ENCODE peak calls at places on chromosomes 3 and 15, in five cellular contexts. A is A549, U is heart left ventricle, L is OCI-LY7, X is fibroblast of lung. P is an unnamed sample.

GRCh38 chr3:111616417-111617105 is 21.4 kb upstream of the ZBED2 start:
- DNase-seq in A (peak), U (no peak), L (peak), X (no peak), P (no peak)

GRCh38 chr15:97461212-97461611 is 499.3 kb upstream of the ARRDC4 start:
- DNase-seq in A (no peak), U (no peak), L (no peak), X (peak), P (peak)

GRCh38 chr3:5057857-5058324 is 64.2 kb upstream of the ARL8B start:
- DNase-seq in A (peak), U (peak), L (peak), X (peak), P (peak)

GRCh38 chr15:78177447-78177873 is 28.3 kb downstream of the IDH3A start:
- DNase-seq in A (peak), U (peak), L (peak), X (peak), P (no peak)

GRCh38 chr3:193350744-193351143 is 27.8 kb downstream of the ATP13A5 start:
- DNase-seq in A (no peak), U (no peak), L (no peak), X (no peak), P (no peak)

GRCh38 chr15:60928210-60928609 is 300.9 kb downstream of the RORA start:
- DNase-seq in A (no peak), U (no peak), L (no peak), X (no peak), P (no peak)

GRCh38 chr3:197899833-197900478 is 50.0 kb upstream of the RPL35A start:
- DNase-seq in A (no peak), U (no peak), L (no peak), X (no peak), P (no peak)

GRCh38 chr3:142852009-142852408 is 36.9 kb downstream of the PCOLCE2 start:
- DNase-seq in A (no peak), U (no peak), L (no peak), X (no peak), P (no peak)

GRCh38 chr3:51568041-51568440 is 29.5 kb downstream of the RAD54L2 start:
- DNase-seq in A (no peak), U (no peak), L (no peak), X (no peak), P (no peak)

GRCh38 chr15:48392356-48392755 is 61.1 kb downstream of the DUT start:
- DNase-seq in A (no peak), U (peak), L (no peak), X (peak), P (no peak)

GRCh38 chr3:16912400-16913263 is 27.9 kb downstream of the PLCL2 start:
- DNase-seq in A (no peak), U (no peak), L (peak), X (no peak), P (no peak)

DNA sequence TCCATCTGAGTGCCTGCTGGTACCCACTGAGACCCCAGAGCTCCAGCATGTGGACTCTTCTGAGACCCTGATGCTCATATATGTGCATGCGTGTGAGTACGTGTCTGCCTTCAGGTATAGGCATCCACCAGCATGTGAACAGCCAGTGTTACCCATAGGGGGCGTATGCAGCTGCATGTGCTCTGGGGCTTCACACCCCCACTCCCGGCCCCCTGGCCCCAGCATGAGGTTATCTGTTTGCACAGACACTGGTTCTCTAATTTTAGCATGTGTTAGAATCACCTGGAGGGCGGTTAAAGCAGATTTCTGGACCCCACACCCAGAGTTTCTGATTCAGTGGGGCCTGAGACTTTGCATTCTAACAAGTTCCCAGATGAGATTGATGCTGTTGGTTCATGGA is 824 bp upstream of the CILP start:
- DNase-seq in A (peak), U (no peak), L (peak), X (no peak), P (no peak)
- H3K4me3 ChIP-seq in A (no peak), U (no peak), L (no peak), X (no peak), P (no peak)

DNA sequence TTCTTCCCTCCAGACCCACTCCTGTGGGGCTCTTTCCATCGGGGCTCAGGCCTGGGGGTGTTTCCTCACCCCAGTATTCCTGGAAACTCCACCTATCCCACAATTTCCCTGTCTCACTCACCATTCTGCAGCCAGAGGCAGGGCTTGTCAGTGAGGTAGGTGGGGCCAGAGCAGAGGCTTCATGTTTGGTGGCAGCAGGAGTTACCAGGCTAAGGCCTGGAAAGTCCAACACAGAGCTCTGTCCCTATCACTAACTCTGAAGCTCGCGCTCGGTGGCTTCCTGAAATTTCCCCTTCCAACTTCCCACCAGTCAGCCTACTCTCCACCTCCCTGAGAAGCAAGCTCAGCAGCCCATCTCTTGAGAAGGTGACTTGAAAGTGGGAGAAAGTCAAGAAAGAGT is 44.2 kb downstream of the CDC25A start:
- DNase-seq in A (no peak), U (no peak), L (no peak), X (no peak), P (no peak)
- TF ChIP-seq CTCF in A (no peak), U (no peak), L (no peak), X (no peak), P (no peak)

DNA sequence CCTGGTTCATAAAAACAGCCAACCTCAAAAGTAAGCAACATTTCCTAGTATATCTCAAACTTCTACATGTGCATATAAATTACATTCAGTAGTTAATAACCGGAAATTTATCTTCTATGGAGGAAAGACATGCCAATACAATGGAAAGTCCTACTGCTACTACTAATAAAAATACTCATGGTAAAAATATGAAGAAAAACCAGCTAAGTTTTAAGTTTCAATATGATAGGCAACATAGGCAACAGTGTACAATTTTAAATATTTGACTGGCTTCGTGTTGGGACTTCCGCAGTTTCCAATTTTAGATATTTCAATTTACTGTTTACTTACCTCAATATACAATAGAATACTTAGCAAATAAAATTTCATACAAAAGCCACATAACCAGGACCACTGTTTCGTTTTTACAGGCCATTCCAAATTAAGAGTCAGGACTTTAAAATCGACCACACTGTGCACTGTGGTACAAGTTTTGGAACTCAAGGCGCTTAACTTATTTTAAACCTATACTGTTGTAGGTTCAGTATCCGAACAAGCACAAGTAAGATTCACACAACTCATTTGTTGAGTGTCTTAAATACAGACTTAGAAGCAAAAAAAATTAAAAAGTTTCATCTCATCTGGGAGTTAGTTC is 2.9 kb downstream of the NAA50 start:
- DNase-seq in A (no peak), U (no peak), L (peak), X (no peak), P (no peak)
- H3K4me3 ChIP-seq in A (no peak), U (no peak), L (peak), X (peak), P (no peak)

GRCh38 chr3:126156468-126156867 is 23.9 kb downstream of the ALDH1L1 start:
- DNase-seq in A (peak), U (no peak), L (peak), X (no peak), P (no peak)

GRCh38 chr3:126155819-126156218 is 24.6 kb downstream of the ALDH1L1 start:
- DNase-seq in A (no peak), U (no peak), L (no peak), X (no peak), P (no peak)

GRCh38 chr3:126158016-126158911 is 22.1 kb downstream of the ALDH1L1 start:
- DNase-seq in A (no peak), U (no peak), L (no peak), X (no peak), P (no peak)

GRCh38 chr3:126158912-126159227 is 21.5 kb downstream of the ALDH1L1 start:
- DNase-seq in A (no peak), U (no peak), L (no peak), X (no peak), P (no peak)

GRCh38 chr3:126157083-126157768 is 23.2 kb downstream of the ALDH1L1 start:
- DNase-seq in A (no peak), U (no peak), L (no peak), X (no peak), P (no peak)
- TF ChIP-seq CTCF in A (no peak), U (no peak), L (no peak), X (no peak), P (no peak)

GRCh38 chr15:85622432-85622831 is 172.3 kb downstream of the KLHL25 start:
- DNase-seq in A (no peak), U (no peak), L (no peak), X (peak), P (no peak)

GRCh38 chr15:85620321-85621044 is 174.2 kb downstream of the KLHL25 start:
- DNase-seq in A (no peak), U (no peak), L (no peak), X (peak), P (no peak)

GRCh38 chr15:85618956-85619491 is 175.7 kb downstream of the KLHL25 start:
- DNase-seq in A (peak), U (peak), L (no peak), X (peak), P (no peak)

GRCh38 chr15:85623648-85624047 is 171.1 kb downstream of the KLHL25 start:
- DNase-seq in A (no peak), U (no peak), L (no peak), X (peak), P (no peak)

GRCh38 chr15:85621096-85621495 is 173.6 kb downstream of the KLHL25 start:
- DNase-seq in A (no peak), U (no peak), L (no peak), X (no peak), P (no peak)
- H3K4me3 ChIP-seq in A (no peak), U (peak), L (no peak), X (peak), P (no peak)

DNA sequence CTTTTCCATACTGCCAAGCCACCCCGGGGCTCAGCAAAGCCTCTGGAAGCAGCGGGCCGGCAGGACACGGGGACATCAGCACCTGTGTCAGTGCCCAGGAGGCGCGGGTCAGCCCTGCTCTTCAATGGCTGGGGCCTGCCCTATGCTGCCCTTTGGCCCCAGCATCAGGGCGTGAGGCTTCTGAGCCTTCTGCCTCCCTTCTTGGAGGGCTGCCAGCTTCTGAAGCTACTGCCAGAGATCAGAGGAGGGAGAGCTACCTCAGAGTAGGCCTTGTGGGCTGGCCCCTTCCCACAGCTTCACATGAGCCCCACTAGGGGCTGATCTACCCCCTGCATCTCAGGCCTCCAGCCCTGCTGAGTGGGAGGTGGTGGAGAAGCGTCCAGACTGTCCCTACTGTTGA is 13.0 kb upstream of the TMEM115 start:
- DNase-seq in A (no peak), U (no peak), L (no peak), X (no peak), P (no peak)
- TF ChIP-seq CTCF in A (no peak), U (no peak), L (no peak), X (no peak), P (no peak)

GRCh38 chr3:178255315-178255714 is 280.9 kb upstream of the KCNMB2 start:
- DNase-seq in A (no peak), U (no peak), L (no peak), X (no peak), P (no peak)
- H3K4me3 ChIP-seq in A (no peak), U (no peak), L (no peak), X (no peak), P (no peak)

DNA sequence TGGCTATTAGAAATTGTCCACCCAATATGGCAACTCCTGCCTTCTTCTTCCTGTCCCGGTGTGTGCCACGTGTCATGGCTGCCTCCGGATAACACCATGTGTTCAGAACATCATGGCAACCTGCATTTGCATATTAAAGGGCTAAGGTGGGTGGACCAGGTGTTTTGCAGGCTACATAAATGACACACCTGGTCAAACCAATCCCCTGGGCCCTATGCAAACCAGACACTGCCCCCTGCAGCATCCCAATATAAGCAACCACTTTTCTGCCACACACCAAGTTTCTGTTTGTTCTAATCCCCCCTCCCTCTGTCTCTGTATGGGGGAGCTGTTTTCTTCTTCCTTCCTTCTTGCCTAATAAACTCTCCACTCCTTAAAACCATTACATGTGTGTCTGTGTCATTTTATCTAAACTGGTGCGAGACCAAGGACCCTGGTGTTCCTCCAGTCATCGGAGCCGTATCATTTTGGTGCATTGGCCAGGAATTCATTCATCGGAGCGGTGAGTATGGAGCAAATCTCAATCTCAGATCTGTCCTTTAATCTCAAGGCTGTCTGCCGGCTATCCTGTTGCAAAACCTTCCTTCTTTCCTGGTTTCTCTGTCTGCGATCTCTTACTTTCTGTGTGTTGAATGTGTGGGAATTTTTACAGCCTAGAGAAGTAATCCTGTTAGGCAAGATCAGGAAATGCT is 44.5 kb downstream of the NCEH1 start:
- DNase-seq in A (no peak), U (no peak), L (peak), X (no peak), P (no peak)
- TF ChIP-seq CTCF in A (no peak), U (no peak), L (no peak), X (peak), P (peak)

GRCh38 chr3:11637901-11638668 is 5.6 kb downstream of the VGLL4 start:
- DNase-seq in A (no peak), U (no peak), L (no peak), X (peak), P (no peak)
- H3K4me3 ChIP-seq in A (no peak), U (peak), L (no peak), X (peak), P (peak)

GRCh38 chr3:73868688-73869315 is 244.1 kb upstream of the PDZRN3 start:
- DNase-seq in A (peak), U (no peak), L (no peak), X (peak), P (no peak)

GRCh38 chr3:73863546-73864079 is 238.9 kb upstream of the PDZRN3 start:
- DNase-seq in A (no peak), U (no peak), L (no peak), X (no peak), P (no peak)

GRCh38 chr3:73867524-73867923 is 242.8 kb upstream of the PDZRN3 start:
- DNase-seq in A (no peak), U (no peak), L (no peak), X (no peak), P (no peak)
- TF ChIP-seq CTCF in A (no peak), U (no peak), L (no peak), X (no peak), P (no peak)